ENCODE peak calls at places on chromosomes 11 and 22, in eight cellular contexts. One of them, this sample, is unnamed.

GRCh38 chr11:16925495-16926065 is 88.6 kb downstream of the PLEKHA7 start:
- DNase-seq in heart right ventricle: peak; percentile 23
- DNase-seq in B cell: no peak
- DNase-seq in body of pancreas: peak; percentile 62
- DNase-seq in psoas muscle: peak; percentile 25
- DNase-seq in fibroblast of pulmonary artery: peak; percentile 25
- DNase-seq in endothelial cell: peak; percentile 52
- DNase-seq in stomach: no peak
- DNase-seq in this sample: no peak

GRCh38 chr11:93330446-93330984 is at the start of gene DEUP1:
- DNase-seq in heart right ventricle: peak; percentile 5
- DNase-seq in B cell: no peak
- DNase-seq in body of pancreas: peak; percentile 63
- DNase-seq in psoas muscle: peak; percentile 45
- DNase-seq in fibroblast of pulmonary artery: no peak
- DNase-seq in endothelial cell: peak; percentile 65
- DNase-seq in stomach: peak; percentile 43
- DNase-seq in this sample: no peak

GRCh38 chr22:48346911-48347310 is 1480.8 kb downstream of the BRD1 start:
- DNase-seq in heart right ventricle: no peak
- DNase-seq in B cell: no peak
- DNase-seq in body of pancreas: no peak
- DNase-seq in psoas muscle: no peak
- DNase-seq in fibroblast of pulmonary artery: no peak
- DNase-seq in endothelial cell: no peak
- DNase-seq in stomach: no peak
- DNase-seq in this sample: no peak

GRCh38 chr11:106691807-106692365 is 326.4 kb downstream of the GUCY1A2 start:
- DNase-seq in heart right ventricle: no peak
- DNase-seq in B cell: no peak
- DNase-seq in body of pancreas: no peak
- DNase-seq in psoas muscle: no peak
- DNase-seq in fibroblast of pulmonary artery: peak; percentile 9
- DNase-seq in endothelial cell: no peak
- DNase-seq in stomach: no peak
- DNase-seq in this sample: no peak

GRCh38 chr11:11288972-11289616 is 64.0 kb downstream of the CSNK2A3 start:
- DNase-seq in heart right ventricle: no peak
- DNase-seq in B cell: no peak
- DNase-seq in body of pancreas: no peak
- DNase-seq in psoas muscle: no peak
- DNase-seq in fibroblast of pulmonary artery: no peak
- DNase-seq in endothelial cell: no peak
- DNase-seq in stomach: no peak
- DNase-seq in this sample: no peak

GRCh38 chr11:83249972-83250593 is 36.1 kb downstream of the CCDC90B start:
- DNase-seq in heart right ventricle: no peak
- DNase-seq in B cell: peak; percentile 42
- DNase-seq in body of pancreas: no peak
- DNase-seq in psoas muscle: no peak
- DNase-seq in fibroblast of pulmonary artery: peak; percentile 75
- DNase-seq in endothelial cell: no peak
- DNase-seq in stomach: no peak
- DNase-seq in this sample: no peak

GRCh38 chr11:44555031-44555800 is 10.2 kb upstream of the CD82 start:
- DNase-seq in heart right ventricle: no peak
- DNase-seq in B cell: no peak
- DNase-seq in body of pancreas: no peak
- DNase-seq in psoas muscle: no peak
- DNase-seq in fibroblast of pulmonary artery: no peak
- DNase-seq in endothelial cell: no peak
- DNase-seq in stomach: no peak
- DNase-seq in this sample: no peak

GRCh38 chr22:49569286-49570031 is 258.2 kb downstream of the BRD1 start:
- DNase-seq in heart right ventricle: no peak
- DNase-seq in B cell: no peak
- DNase-seq in body of pancreas: no peak
- DNase-seq in psoas muscle: no peak
- DNase-seq in fibroblast of pulmonary artery: no peak
- DNase-seq in endothelial cell: no peak
- DNase-seq in stomach: peak; percentile 11
- DNase-seq in this sample: peak; percentile 84

GRCh38 chr11:120682866-120683265 is 171.3 kb downstream of the GRIK4 start:
- DNase-seq in heart right ventricle: no peak
- DNase-seq in B cell: no peak
- DNase-seq in body of pancreas: no peak
- DNase-seq in psoas muscle: no peak
- DNase-seq in fibroblast of pulmonary artery: peak; percentile 15
- DNase-seq in endothelial cell: no peak
- DNase-seq in stomach: no peak
- DNase-seq in this sample: no peak

GRCh38 chr11:111586305-111586915 is 15.8 kb upstream of the SIK2 start:
- DNase-seq in heart right ventricle: peak; percentile 50
- DNase-seq in B cell: peak; percentile 60
- DNase-seq in body of pancreas: peak; percentile 40
- DNase-seq in psoas muscle: no peak
- DNase-seq in fibroblast of pulmonary artery: peak; percentile 72
- DNase-seq in endothelial cell: peak; percentile 37
- DNase-seq in stomach: peak; percentile 44
- DNase-seq in this sample: no peak

GRCh38 chr11:11979487-11980117 is 28.8 kb downstream of the DKK3 start:
- DNase-seq in heart right ventricle: peak; percentile 58
- DNase-seq in B cell: no peak
- DNase-seq in body of pancreas: peak; percentile 38
- DNase-seq in psoas muscle: no peak
- DNase-seq in fibroblast of pulmonary artery: peak; percentile 85
- DNase-seq in endothelial cell: no peak
- DNase-seq in stomach: peak; percentile 60
- DNase-seq in this sample: peak; percentile 83

GRCh38 chr11:13423372-13423771 is 39.6 kb downstream of the BTBD10 start:
- DNase-seq in heart right ventricle: no peak
- DNase-seq in B cell: no peak
- DNase-seq in body of pancreas: no peak
- DNase-seq in psoas muscle: no peak
- DNase-seq in fibroblast of pulmonary artery: no peak
- DNase-seq in endothelial cell: no peak
- DNase-seq in stomach: no peak
- DNase-seq in this sample: no peak

GRCh38 chr22:48438096-48438495 is 1389.6 kb downstream of the BRD1 start:
- DNase-seq in heart right ventricle: no peak
- DNase-seq in B cell: no peak
- DNase-seq in body of pancreas: no peak
- DNase-seq in psoas muscle: no peak
- DNase-seq in fibroblast of pulmonary artery: no peak
- DNase-seq in endothelial cell: no peak
- DNase-seq in stomach: no peak
- DNase-seq in this sample: no peak

GRCh38 chr11:115193931-115194797 is 310.1 kb downstream of the CADM1 start:
- DNase-seq in heart right ventricle: no peak
- DNase-seq in B cell: no peak
- DNase-seq in body of pancreas: no peak
- DNase-seq in psoas muscle: no peak
- DNase-seq in fibroblast of pulmonary artery: no peak
- DNase-seq in endothelial cell: no peak
- DNase-seq in stomach: no peak
- DNase-seq in this sample: no peak

GRCh38 chr11:73321342-73322110 is 13.4 kb downstream of the ARHGEF17 start:
- DNase-seq in heart right ventricle: peak; percentile 79
- DNase-seq in B cell: no peak
- DNase-seq in body of pancreas: peak; percentile 53
- DNase-seq in psoas muscle: peak; percentile 55
- DNase-seq in fibroblast of pulmonary artery: peak; percentile 70
- DNase-seq in endothelial cell: peak; percentile 65
- DNase-seq in stomach: no peak
- DNase-seq in this sample: no peak

GRCh38 chr11:45089845-45090499 is 56.5 kb upstream of the PRDM11 start:
- DNase-seq in heart right ventricle: no peak
- DNase-seq in B cell: no peak
- DNase-seq in body of pancreas: no peak
- DNase-seq in psoas muscle: no peak
- DNase-seq in fibroblast of pulmonary artery: peak; percentile 68
- DNase-seq in endothelial cell: no peak
- DNase-seq in stomach: no peak
- DNase-seq in this sample: no peak

GRCh38 chr11:105577645-105578044 is 32.2 kb upstream of the GRIA4 start:
- DNase-seq in heart right ventricle: no peak
- DNase-seq in B cell: no peak
- DNase-seq in body of pancreas: no peak
- DNase-seq in psoas muscle: no peak
- DNase-seq in fibroblast of pulmonary artery: peak; percentile 34
- DNase-seq in endothelial cell: no peak
- DNase-seq in stomach: no peak
- DNase-seq in this sample: no peak

GRCh38 chr11:120334332-120334731 is 1.9 kb upstream of the ARHGEF12 start:
- DNase-seq in heart right ventricle: no peak
- DNase-seq in B cell: no peak
- DNase-seq in body of pancreas: no peak
- DNase-seq in psoas muscle: no peak
- DNase-seq in fibroblast of pulmonary artery: no peak
- DNase-seq in endothelial cell: no peak
- DNase-seq in stomach: no peak
- DNase-seq in this sample: no peak

GRCh38 chr11:125873881-125874555 is 13.4 kb upstream of the HYLS1 start:
- DNase-seq in heart right ventricle: no peak
- DNase-seq in B cell: no peak
- DNase-seq in body of pancreas: no peak
- DNase-seq in psoas muscle: no peak
- DNase-seq in fibroblast of pulmonary artery: no peak
- DNase-seq in endothelial cell: no peak
- DNase-seq in stomach: no peak
- DNase-seq in this sample: no peak

GRCh38 chr11:2579315-2580060 is 120.3 kb downstream of the KCNQ1OT1 start:
- DNase-seq in heart right ventricle: no peak
- DNase-seq in B cell: peak; percentile 29
- DNase-seq in body of pancreas: peak; percentile 6
- DNase-seq in psoas muscle: peak; percentile 9
- DNase-seq in fibroblast of pulmonary artery: no peak
- DNase-seq in endothelial cell: no peak
- DNase-seq in stomach: peak; percentile 22
- DNase-seq in this sample: no peak

GRCh38 chr11:68838572-68838964 is 3.1 kb downstream of the CPT1A start:
- DNase-seq in heart right ventricle: no peak
- DNase-seq in B cell: no peak
- DNase-seq in body of pancreas: peak; percentile 67
- DNase-seq in psoas muscle: peak; percentile 54
- DNase-seq in fibroblast of pulmonary artery: peak; percentile 49
- DNase-seq in endothelial cell: no peak
- DNase-seq in stomach: no peak
- DNase-seq in this sample: no peak

GRCh38 chr11:64933935-64934693 is 1.6 kb downstream of the GPHA2 start:
- DNase-seq in heart right ventricle: no peak
- DNase-seq in B cell: no peak
- DNase-seq in body of pancreas: no peak
- DNase-seq in psoas muscle: no peak
- DNase-seq in fibroblast of pulmonary artery: no peak
- DNase-seq in endothelial cell: no peak
- DNase-seq in stomach: no peak
- DNase-seq in this sample: no peak

GRCh38 chr11:64933213-64933934 is 2.3 kb downstream of the GPHA2 start:
- DNase-seq in heart right ventricle: no peak
- DNase-seq in B cell: no peak
- DNase-seq in body of pancreas: no peak
- DNase-seq in psoas muscle: no peak
- DNase-seq in fibroblast of pulmonary artery: no peak
- DNase-seq in endothelial cell: no peak
- DNase-seq in stomach: no peak
- DNase-seq in this sample: no peak

GRCh38 chr11:64936539-64936938 is 846 bp upstream of the GPHA2 start:
- DNase-seq in heart right ventricle: no peak
- DNase-seq in B cell: no peak
- DNase-seq in body of pancreas: no peak
- DNase-seq in psoas muscle: no peak
- DNase-seq in fibroblast of pulmonary artery: no peak
- DNase-seq in endothelial cell: no peak
- DNase-seq in stomach: no peak
- DNase-seq in this sample: no peak

GRCh38 chr11:64934765-64935633 is 694 bp downstream of the GPHA2 start:
- DNase-seq in heart right ventricle: no peak
- DNase-seq in B cell: no peak
- DNase-seq in body of pancreas: peak; percentile 81
- DNase-seq in psoas muscle: no peak
- DNase-seq in fibroblast of pulmonary artery: no peak
- DNase-seq in endothelial cell: no peak
- DNase-seq in stomach: no peak
- DNase-seq in this sample: no peak

DNA sequence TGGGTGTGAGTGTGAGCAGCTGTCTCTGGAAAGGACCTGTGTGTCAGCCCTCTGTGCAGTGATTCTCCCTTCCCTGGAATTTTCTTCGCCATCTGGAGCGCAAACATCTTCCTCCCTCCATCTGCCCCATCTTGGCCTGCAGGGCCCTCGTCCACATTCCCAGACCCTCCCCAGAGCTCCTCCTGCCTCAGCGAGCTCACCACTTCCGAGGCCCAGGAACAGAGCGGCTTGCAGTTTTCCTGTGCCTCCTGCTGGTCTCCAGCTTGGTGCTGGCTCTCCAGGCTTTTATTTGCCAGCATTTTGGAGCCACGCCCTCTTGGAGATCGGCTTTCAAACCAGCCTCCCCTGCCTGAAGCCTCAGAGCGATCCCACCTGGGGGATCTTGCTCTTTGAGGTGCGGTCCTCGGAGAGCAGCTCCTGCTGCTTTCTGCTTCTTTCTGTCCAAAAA is at the start of gene GPHA2:
- DNase-seq in heart right ventricle: no peak
- DNase-seq in B cell: no peak
- DNase-seq in body of pancreas: peak; percentile 65
- DNase-seq in psoas muscle: no peak
- DNase-seq in fibroblast of pulmonary artery: peak; percentile 23
- DNase-seq in endothelial cell: peak; percentile 20
- DNase-seq in stomach: peak; percentile 50
- DNase-seq in this sample: no peak
- TF ChIP-seq CTCF in heart right ventricle: no peak
- TF ChIP-seq CTCF in B cell: no peak
- TF ChIP-seq CTCF in body of pancreas: peak; percentile 13
- TF ChIP-seq CTCF in psoas muscle: no peak
- TF ChIP-seq CTCF in fibroblast of pulmonary artery: no peak
- TF ChIP-seq CTCF in endothelial cell: no peak
- TF ChIP-seq CTCF in stomach: no peak
- TF ChIP-seq CTCF in this sample: no peak

GRCh38 chr11:88341852-88342251 is 4.3 kb upstream of the CTSC start:
- DNase-seq in heart right ventricle: no peak
- DNase-seq in B cell: no peak
- DNase-seq in body of pancreas: no peak
- DNase-seq in psoas muscle: no peak
- DNase-seq in fibroblast of pulmonary artery: no peak
- DNase-seq in endothelial cell: no peak
- DNase-seq in stomach: no peak
- DNase-seq in this sample: no peak
- TF ChIP-seq CTCF in heart right ventricle: no peak
- TF ChIP-seq CTCF in B cell: no peak
- TF ChIP-seq CTCF in body of pancreas: no peak
- TF ChIP-seq CTCF in psoas muscle: no peak
- TF ChIP-seq CTCF in fibroblast of pulmonary artery: no peak
- TF ChIP-seq CTCF in endothelial cell: no peak
- TF ChIP-seq CTCF in stomach: no peak
- TF ChIP-seq CTCF in this sample: no peak

GRCh38 chr22:41197808-41198585 is 7.1 kb upstream of the L3MBTL2 start:
- DNase-seq in heart right ventricle: no peak
- DNase-seq in B cell: peak; percentile 55
- DNase-seq in body of pancreas: peak; percentile 40
- DNase-seq in psoas muscle: no peak
- DNase-seq in fibroblast of pulmonary artery: no peak
- DNase-seq in endothelial cell: peak; percentile 30
- DNase-seq in stomach: peak; percentile 50
- DNase-seq in this sample: no peak
- TF ChIP-seq CTCF in heart right ventricle: peak; percentile 18
- TF ChIP-seq CTCF in B cell: no peak
- TF ChIP-seq CTCF in body of pancreas: peak; percentile 9
- TF ChIP-seq CTCF in psoas muscle: no peak
- TF ChIP-seq CTCF in fibroblast of pulmonary artery: no peak
- TF ChIP-seq CTCF in endothelial cell: no peak
- TF ChIP-seq CTCF in stomach: no peak
- TF ChIP-seq CTCF in this sample: no peak

GRCh38 chr11:124195419-124195734 is 12.2 kb downstream of the OR10D3 start:
- DNase-seq in heart right ventricle: no peak
- DNase-seq in B cell: no peak
- DNase-seq in body of pancreas: no peak
- DNase-seq in psoas muscle: no peak
- DNase-seq in fibroblast of pulmonary artery: no peak
- DNase-seq in endothelial cell: no peak
- DNase-seq in stomach: no peak
- DNase-seq in this sample: no peak
- TF ChIP-seq CTCF in heart right ventricle: no peak
- TF ChIP-seq CTCF in B cell: peak; percentile 32
- TF ChIP-seq CTCF in body of pancreas: no peak
- TF ChIP-seq CTCF in psoas muscle: no peak
- TF ChIP-seq CTCF in fibroblast of pulmonary artery: no peak
- TF ChIP-seq CTCF in endothelial cell: no peak
- TF ChIP-seq CTCF in stomach: no peak
- TF ChIP-seq CTCF in this sample: no peak

This sample was measured in osteocyte.